ENCODE peak calls at places on chromosome 4, in nine cellular contexts. J is fibroblast of pulmonary artery, G is pons, O is Daoy, E is progenitor cell of endocrine pancreas, M is mucosa of descending colon, Q is A673, L is germinal center, K is NCI-H2081. A is an unnamed sample.

GRCh38 chr4:147479817-147480216 is 1.1 kb upstream of the EDNRA start:
- DNase-seq in O (peak; percentile 7), L (no peak), Q (peak; percentile 83), J (peak; percentile 92), K (no peak), E (no peak), M (no peak), G (no peak), A (peak; percentile 25)

GRCh38 chr4:105088110-105088879 is 58.4 kb upstream of the TET2 start:
- DNase-seq in G (peak; percentile 25), O (peak; percentile 62), E (no peak), M (peak; percentile 42), K (no peak), L (no peak), J (peak; percentile 94), Q (peak; percentile 79), A (peak; percentile 65)

GRCh38 chr4:68683034-68683433 is 12.6 kb upstream of the UGT2B15 start:
- DNase-seq in G (no peak), L (no peak), E (no peak), K (no peak), O (no peak), M (no peak), Q (no peak), J (no peak), A (no peak)

GRCh38 chr4:163343604-163344146 is at the start of gene NPY5R:
- DNase-seq in E (peak; percentile 26), G (no peak), O (no peak), L (no peak), J (no peak), K (no peak), Q (peak; percentile 42), M (peak; percentile 15), A (peak; percentile 13)

GRCh38 chr4:61619528-61619927 is 419.4 kb downstream of the ADGRL3 start:
- DNase-seq in K (peak; percentile 2), J (no peak), E (no peak), O (peak; percentile 11), Q (no peak), M (no peak), L (no peak), G (no peak), A (no peak)

GRCh38 chr4:4668355-4669210 is 126.7 kb upstream of the STX18 start:
- DNase-seq in M (no peak), Q (no peak), E (no peak), G (no peak), L (no peak), K (no peak), J (no peak), O (peak; percentile 39), A (no peak)

GRCh38 chr4:8435656-8436121 is 4.8 kb downstream of the ACOX3 start:
- DNase-seq in K (no peak), J (peak; percentile 18), M (peak; percentile 27), Q (no peak), L (peak; percentile 41), G (no peak), O (no peak), E (no peak), A (no peak)

GRCh38 chr4:145956288-145956890 is 17.8 kb upstream of the ZNF827 start:
- DNase-seq in K (peak; percentile 10), E (peak; percentile 25), L (peak; percentile 61), O (peak; percentile 23), Q (peak; percentile 64), J (peak; percentile 59), M (peak; percentile 75), G (peak; percentile 20), A (peak; percentile 6)

GRCh38 chr4:88219099-88219498 is 60.7 kb upstream of the ABCG2 start:
- DNase-seq in M (peak; percentile 38), O (peak; percentile 4), L (peak; percentile 19), J (peak; percentile 79), G (peak; percentile 75), E (no peak), Q (peak; percentile 30), K (peak; percentile 28), A (no peak)

GRCh38 chr4:136001791-136002190 is 1530.5 kb downstream of the PCDH18 start:
- DNase-seq in Q (no peak), O (no peak), E (no peak), M (no peak), L (no peak), K (no peak), G (no peak), J (no peak), A (no peak)

GRCh38 chr4:120443111-120443510 is 376.5 kb upstream of the MAD2L1 start:
- DNase-seq in Q (no peak), J (peak; percentile 19), O (no peak), E (no peak), L (no peak), M (no peak), K (no peak), G (no peak), A (peak; percentile 23)

GRCh38 chr4:1511441-1512041 is 105.3 kb upstream of the NKX1-1 start:
- DNase-seq in K (no peak), J (peak; percentile 16), O (peak; percentile 28), E (no peak), L (no peak), Q (peak; percentile 49), M (no peak), G (peak; percentile 78), A (peak; percentile 96)

GRCh38 chr4:1922826-1923225 is 51.6 kb downstream of the NSD2 start:
- DNase-seq in G (no peak), L (no peak), O (no peak), K (no peak), J (no peak), E (no peak), Q (no peak), M (no peak), A (no peak)

GRCh38 chr4:113292371-113293042 is 243.1 kb downstream of the ANK2 start:
- DNase-seq in Q (no peak), G (peak; percentile 84), M (peak; percentile 44), E (no peak), O (no peak), K (peak; percentile 19), J (peak; percentile 43), L (no peak), A (no peak)

GRCh38 chr4:8292388-8293107 is 23.0 kb downstream of the HTRA3 start:
- DNase-seq in Q (no peak), E (no peak), O (no peak), K (no peak), L (no peak), G (no peak), M (no peak), J (no peak), A (no peak)

GRCh38 chr4:56038763-56039162 is 90.0 kb downstream of the CEP135 start:
- DNase-seq in E (no peak), J (no peak), M (no peak), L (no peak), K (no peak), G (peak; percentile 76), O (no peak), Q (no peak), A (no peak)

GRCh38 chr4:114109776-114110175 is 130.3 kb upstream of the ARSJ start:
- DNase-seq in J (no peak), K (no peak), Q (no peak), M (no peak), E (no peak), G (no peak), O (no peak), L (no peak), A (no peak)

GRCh38 chr4:6281436-6282144 is 11.9 kb downstream of the WFS1 start:
- DNase-seq in L (no peak), Q (no peak), E (no peak), K (no peak), G (no peak), M (no peak), J (no peak), O (no peak), A (no peak)

GRCh38 chr4:100738388-100739165 is 220.8 kb upstream of the EMCN start:
- DNase-seq in Q (peak; percentile 64), J (peak; percentile 93), K (no peak), L (no peak), O (no peak), E (no peak), G (no peak), M (peak; percentile 45), A (peak; percentile 70)

GRCh38 chr4:100049872-100050271 is 99.8 kb upstream of the H2AZ1 start:
- DNase-seq in G (no peak), O (no peak), Q (no peak), M (no peak), K (no peak), E (no peak), L (no peak), J (no peak), A (no peak)

GRCh38 chr4:112523764-112524505 is 8.0 kb upstream of the NEUROG2 start:
- DNase-seq in O (peak; percentile 53), E (peak; percentile 82), K (peak; percentile 72), L (peak; percentile 81), J (peak; percentile 35), Q (peak; percentile 75), M (peak; percentile 65), G (no peak), A (peak; percentile 29)

GRCh38 chr4:123892997-123893745 is 496.6 kb downstream of the SPRY1 start:
- DNase-seq in J (peak; percentile 94), G (no peak), Q (peak; percentile 82), E (no peak), L (no peak), M (no peak), K (peak; percentile 60), O (no peak), A (no peak)

GRCh38 chr4:96602661-96603060 is 762.8 kb downstream of the PDHA2 start:
- DNase-seq in L (no peak), G (no peak), Q (no peak), K (no peak), E (no peak), O (no peak), M (no peak), J (no peak), A (no peak)

GRCh38 chr4:54402880-54403503 is 173.9 kb downstream of the PDGFRA start:
- DNase-seq in K (no peak), L (no peak), J (no peak), G (peak; percentile 18), O (no peak), M (no peak), Q (no peak), E (no peak), A (no peak)

GRCh38 chr4:25160714-25161598 is 707 bp upstream of the SEPSECS start:
- DNase-seq in L (peak; percentile 33), G (no peak), Q (no peak), J (peak; percentile 4), O (peak; percentile 6), E (no peak), K (peak; percentile 67), M (peak; percentile 63), A (no peak)